ENCODE peak calls at places on chromosomes 12 and 14, in eight cellular contexts. E is transverse colon, F is lung, S is PC-9, I is mucosa of descending colon, M is GM23248, U is SK-N-SH, R is suprapubic skin. Q is an unnamed sample.

GRCh38 chr12:131097247-131098177 is 143.8 kb downstream of the ADGRD1 start:
- DNase-seq in I (no peak), U (peak; percentile 92), E (no peak), F (no peak), S (peak; percentile 8), M (no peak), R (peak; percentile 77), Q (no peak)

GRCh38 chr12:46472893-46473633 is 100.5 kb upstream of the SLC38A2 start:
- DNase-seq in I (peak; percentile 56), F (no peak), E (no peak), S (peak; percentile 44), M (no peak), R (no peak), U (peak; percentile 47), Q (peak; percentile 92)

GRCh38 chr14:74142523-74142922 is 57.8 kb downstream of the LIN52 start:
- DNase-seq in I (peak; percentile 36), U (no peak), F (no peak), S (no peak), M (no peak), E (no peak), R (no peak), Q (no peak)

GRCh38 chr14:104385189-104386135 is 194.1 kb upstream of the C14orf180 start:
- DNase-seq in M (no peak), U (no peak), E (peak; percentile 4), I (no peak), S (no peak), R (peak; percentile 59), F (no peak), Q (no peak)

GRCh38 chr14:88005050-88005481 is at the start of gene GPR65:
- DNase-seq in U (no peak), F (no peak), I (peak; percentile 42), M (peak; percentile 24), E (no peak), R (no peak), S (no peak), Q (no peak)

GRCh38 chr12:130342842-130343241 is 5.2 kb downstream of the PIWIL1 start:
- DNase-seq in M (no peak), E (no peak), F (no peak), I (no peak), U (no peak), S (no peak), R (no peak), Q (no peak)

GRCh38 chr12:25996677-25997076 is 38.2 kb downstream of the RASSF8 start:
- DNase-seq in U (no peak), I (no peak), R (no peak), E (no peak), F (no peak), M (peak; percentile 39), S (no peak), Q (no peak)

GRCh38 chr12:77724367-77724957 is 106.2 kb upstream of the NAV3 start:
- DNase-seq in M (peak; percentile 70), U (no peak), S (no peak), R (no peak), E (no peak), F (no peak), I (peak; percentile 4), Q (peak; percentile 52)

GRCh38 chr12:132385923-132386751 is 56.7 kb upstream of the GALNT9 start:
- DNase-seq in F (no peak), R (no peak), M (no peak), I (no peak), S (no peak), E (no peak), U (no peak), Q (no peak)

GRCh38 chr14:94129758-94130414 is 482 bp upstream of the IFI27L2 start:
- DNase-seq in I (peak; percentile 44), R (peak; percentile 79), U (peak; percentile 59), S (no peak), F (no peak), M (peak; percentile 77), E (no peak), Q (peak; percentile 26)

GRCh38 chr12:63070709-63071108 is 80.3 kb downstream of the AVPR1A start:
- DNase-seq in I (no peak), S (no peak), R (no peak), E (no peak), F (no peak), M (peak; percentile 4), U (no peak), Q (peak; percentile 4)

GRCh38 chr12:11822071-11822818 is 172.8 kb downstream of the ETV6 start:
- DNase-seq in E (peak; percentile 55), F (no peak), S (no peak), R (no peak), M (peak; percentile 53), I (peak; percentile 63), U (no peak), Q (peak; percentile 55)

GRCh38 chr12:1594295-1595025 is at the start of gene FBXL14:
- DNase-seq in R (peak; percentile 92), F (peak; percentile 90), E (peak; percentile 92), I (peak; percentile 92), M (peak; percentile 92), S (peak; percentile 65), U (peak; percentile 92), Q (peak; percentile 93)

GRCh38 chr12:93153321-93153720 is 224.2 kb upstream of the EEA1 start:
- DNase-seq in I (no peak), R (no peak), E (no peak), F (no peak), S (no peak), U (no peak), M (peak; percentile 58), Q (no peak)

GRCh38 chr14:50924848-50925247 is 19.4 kb downstream of the PYGL start:
- DNase-seq in U (no peak), E (no peak), R (no peak), M (no peak), F (no peak), S (no peak), I (no peak), Q (no peak)

GRCh38 chr12:851913-852312 is 97.6 kb downstream of the RAD52 start:
- DNase-seq in S (peak; percentile 66), E (no peak), M (peak; percentile 90), R (no peak), I (no peak), F (no peak), U (no peak), Q (no peak)

GRCh38 chr12:113980537-113981337 is 14.6 kb upstream of the RBM19 start:
- DNase-seq in M (peak; percentile 87), U (peak; percentile 57), E (peak; percentile 24), S (no peak), R (no peak), I (peak; percentile 12), F (no peak), Q (peak; percentile 18)

GRCh38 chr14:39488600-39488999 is 56.4 kb upstream of the FBXO33 start:
- DNase-seq in E (no peak), S (no peak), I (no peak), U (no peak), F (no peak), M (peak; percentile 43), R (no peak), Q (no peak)

GRCh38 chr12:79997115-79997805 is 62.4 kb upstream of the PPP1R12A start:
- DNase-seq in S (no peak), E (no peak), M (peak; percentile 45), R (no peak), F (no peak), U (no peak), I (no peak), Q (no peak)

GRCh38 chr12:104460973-104461693 is 4.4 kb downstream of the CHST11 start:
- DNase-seq in F (no peak), R (no peak), S (no peak), U (no peak), E (no peak), I (no peak), M (no peak), Q (no peak)

GRCh38 chr12:104462325-104462724 is 5.6 kb downstream of the CHST11 start:
- DNase-seq in M (no peak), U (no peak), E (no peak), I (no peak), F (no peak), S (no peak), R (no peak), Q (no peak)

GRCh38 chr12:104464899-104465298 is 8.2 kb downstream of the CHST11 start:
- DNase-seq in R (no peak), F (peak; percentile 61), E (no peak), U (no peak), S (no peak), M (no peak), I (no peak), Q (no peak)

GRCh38 chr12:104463371-104463770 is 6.6 kb downstream of the CHST11 start:
- DNase-seq in E (no peak), F (no peak), U (no peak), S (no peak), R (no peak), M (no peak), I (no peak), Q (no peak)

GRCh38 chr12:104462931-104463339 is 6.2 kb downstream of the CHST11 start:
- DNase-seq in M (no peak), I (no peak), E (peak; percentile 24), S (no peak), F (no peak), U (no peak), R (no peak), Q (no peak)
- H3K4me1 ChIP-seq in M (peaks cover 18% of the 10 kb centered on the region), I (no peaks in the 10 kb centered on the region), E (peaks cover 17% of the 10 kb centered on the region), S (peaks cover 57% of the 10 kb centered on the region), F (peaks cover 13% of the 10 kb centered on the region), U (peaks cover 14% of the 10 kb centered on the region), R (peaks cover 23% of the 10 kb centered on the region), Q (no peaks in the 10 kb centered on the region)

GRCh38 chr12:12974211-12974610 is 22.2 kb upstream of the GPRC5D start:
- DNase-seq in S (no peak), F (no peak), U (no peak), R (no peak), M (no peak), I (no peak), E (no peak), Q (peak; percentile 24)
- H3K36me3 ChIP-seq in S (peaks cover 48% of the 10 kb centered on the region), F (peaks cover 39% of the 10 kb centered on the region), U (peaks cover 35% of the 10 kb centered on the region), R (peaks cover 47% of the 10 kb centered on the region), M (peaks cover 27% of the 10 kb centered on the region), I (no peaks in the 10 kb centered on the region), E (no peaks in the 10 kb centered on the region), Q (peaks cover 12% of the 10 kb centered on the region)

DNA sequence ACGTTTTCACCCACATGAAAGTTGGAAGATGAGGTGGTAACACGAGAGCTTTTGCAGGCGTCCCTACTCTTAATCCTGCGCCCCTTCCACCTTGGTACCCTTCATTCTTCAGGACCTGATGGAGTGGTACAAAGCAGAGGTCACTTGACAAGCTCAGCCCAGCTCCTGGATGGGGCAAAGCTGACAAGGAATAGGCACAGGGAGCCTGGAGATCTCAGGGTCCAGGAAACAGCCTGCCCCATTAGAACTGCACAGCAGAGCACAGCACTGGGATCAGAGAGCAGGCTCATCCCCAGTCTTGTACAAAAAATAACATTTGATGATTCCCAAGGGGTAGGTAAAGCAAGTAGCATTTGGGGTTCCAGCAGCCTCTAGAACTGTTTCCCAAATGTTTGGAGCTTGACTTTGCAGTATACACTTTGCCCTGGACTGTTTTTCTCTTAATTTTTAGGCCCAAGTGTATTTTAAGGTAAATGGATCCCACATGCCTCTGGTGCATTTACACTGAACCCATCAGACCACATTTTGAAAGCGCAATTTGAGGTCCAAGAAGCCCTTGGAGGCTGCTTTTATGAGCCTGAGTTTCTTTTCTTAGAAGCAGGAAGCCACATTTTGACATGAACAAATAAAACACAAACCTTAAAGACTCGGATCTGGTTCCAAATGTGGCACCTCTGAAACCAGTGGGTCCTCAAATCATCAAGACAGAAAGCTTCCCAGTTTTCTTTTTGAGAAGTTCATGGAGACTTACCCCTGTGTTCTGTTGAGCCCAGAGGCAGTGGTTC is 633 bp downstream of the TC2N start:
- DNase-seq in I (no peak), M (no peak), E (no peak), U (no peak), R (no peak), S (no peak), F (no peak), Q (no peak)
- H3K4me1 ChIP-seq in I (peaks cover 15% of the 10 kb centered on the region), M (no peaks in the 10 kb centered on the region), E (peaks cover 3% of the 10 kb centered on the region), U (no peaks in the 10 kb centered on the region), R (no peaks in the 10 kb centered on the region), S (peaks cover 16% of the 10 kb centered on the region), F (peaks cover 8% of the 10 kb centered on the region), Q (peaks cover 4% of the 10 kb centered on the region)

GRCh38 chr12:127294651-127295205 is 972.2 kb upstream of the TMEM132C start:
- DNase-seq in F (no peak), M (no peak), R (peak; percentile 59), U (no peak), E (no peak), S (no peak), I (no peak), Q (no peak)
- H3K36me3 ChIP-seq in F (no peaks in the 10 kb centered on the region), M (no peaks in the 10 kb centered on the region), R (no peaks in the 10 kb centered on the region), U (no peaks in the 10 kb centered on the region), E (no peaks in the 10 kb centered on the region), S (no peaks in the 10 kb centered on the region), I (no peaks in the 10 kb centered on the region), Q (no peaks in the 10 kb centered on the region)

Q was measured in SJCRH30.